ENCODE peak calls at places on chromosomes 6 and 20, in six cellular contexts. B, M, S, F, U and I are unnamed samples.

GRCh38 chr20:41818991-41819390 is 200.8 kb upstream of the CHD6 start:
- DNase-seq in B (no peak), M (no peak), S (no peak), F (no peak), U (no peak), I (no peak)

GRCh38 chr6:15335385-15335784 is 89.5 kb downstream of the JARID2 start:
- DNase-seq in B (no peak), M (no peak), S (no peak), F (no peak), U (no peak), I (no peak)

GRCh38 chr6:129032602-129033001 is 149.7 kb downstream of the LAMA2 start:
- DNase-seq in B (no peak), M (no peak), S (no peak), F (no peak), U (no peak), I (no peak)

GRCh38 chr20:35895476-35895875 is 58.8 kb downstream of the SCAND1 start:
- DNase-seq in B (no peak), M (no peak), S (no peak), F (no peak), U (no peak), I (no peak)

GRCh38 chr20:653110-653589 is at the start of gene SRXN1:
- DNase-seq in B (peak; percentile 94), M (peak; percentile 93), S (peak; percentile 81), F (peak; percentile 86), U (no peak), I (peak; percentile 93)

GRCh38 chr6:113560908-113561307 is 296.2 kb upstream of the MARCKS start:
- DNase-seq in B (peak; percentile 81), M (no peak), S (peak; percentile 32), F (peak; percentile 92), U (no peak), I (peak; percentile 78)

GRCh38 chr6:155183095-155183494 is 80.7 kb upstream of the CLDN20 start:
- DNase-seq in B (no peak), M (no peak), S (no peak), F (no peak), U (no peak), I (no peak)

GRCh38 chr6:136774228-136775041 is 17.8 kb downstream of the MAP3K5 start:
- DNase-seq in B (peak; percentile 43), M (no peak), S (no peak), F (peak; percentile 72), U (no peak), I (peak; percentile 77)

GRCh38 chr20:22963581-22963980 is 71.5 kb upstream of the SSTR4 start:
- DNase-seq in B (no peak), M (no peak), S (no peak), F (no peak), U (no peak), I (no peak)

GRCh38 chr20:46308258-46309157 is at the start of gene CDH22:
- DNase-seq in B (peak; percentile 25), M (peak; percentile 84), S (peak; percentile 22), F (peak; percentile 18), U (no peak), I (no peak)

GRCh38 chr6:42960243-42961019 is at the start of gene GNMT:
- DNase-seq in B (peak; percentile 74), M (peak; percentile 92), S (no peak), F (no peak), U (no peak), I (peak; percentile 64)

GRCh38 chr6:6772751-6773150 is 184.2 kb downstream of the LY86 start:
- DNase-seq in B (no peak), M (peak; percentile 44), S (no peak), F (no peak), U (no peak), I (no peak)

GRCh38 chr6:89406157-89406556 is 5.9 kb downstream of the RRAGD start:
- DNase-seq in B (no peak), M (peak; percentile 15), S (no peak), F (no peak), U (no peak), I (no peak)

GRCh38 chr6:14883921-14884320 is 361.9 kb upstream of the JARID2 start:
- DNase-seq in B (no peak), M (peak; percentile 67), S (no peak), F (peak; percentile 12), U (no peak), I (no peak)

GRCh38 chr6:153130515-153131036 is 506 bp downstream of the RGS17 start:
- DNase-seq in B (no peak), M (peak; percentile 32), S (no peak), F (no peak), U (no peak), I (peak; percentile 35)

GRCh38 chr6:25486580-25486979 is 165.4 kb upstream of the SCGN start:
- DNase-seq in B (no peak), M (no peak), S (no peak), F (no peak), U (no peak), I (no peak)

GRCh38 chr20:46605181-46605580 is 46.1 kb downstream of the SLC13A3 start:
- DNase-seq in B (no peak), M (no peak), S (no peak), F (no peak), U (no peak), I (no peak)

GRCh38 chr6:21279619-21280018 is 313.9 kb upstream of the SOX4 start:
- DNase-seq in B (no peak), M (no peak), S (no peak), F (no peak), U (no peak), I (no peak)

GRCh38 chr6:88166493-88166900 is 350 bp upstream of the CNR1 start:
- DNase-seq in B (no peak), M (no peak), S (no peak), F (no peak), U (no peak), I (no peak)
- TF ChIP-seq EZH2 in B (no peak), M (peak; percentile 40), S (no peak), F (no peak), U (no peak), I (peak; percentile 83)

DNA sequence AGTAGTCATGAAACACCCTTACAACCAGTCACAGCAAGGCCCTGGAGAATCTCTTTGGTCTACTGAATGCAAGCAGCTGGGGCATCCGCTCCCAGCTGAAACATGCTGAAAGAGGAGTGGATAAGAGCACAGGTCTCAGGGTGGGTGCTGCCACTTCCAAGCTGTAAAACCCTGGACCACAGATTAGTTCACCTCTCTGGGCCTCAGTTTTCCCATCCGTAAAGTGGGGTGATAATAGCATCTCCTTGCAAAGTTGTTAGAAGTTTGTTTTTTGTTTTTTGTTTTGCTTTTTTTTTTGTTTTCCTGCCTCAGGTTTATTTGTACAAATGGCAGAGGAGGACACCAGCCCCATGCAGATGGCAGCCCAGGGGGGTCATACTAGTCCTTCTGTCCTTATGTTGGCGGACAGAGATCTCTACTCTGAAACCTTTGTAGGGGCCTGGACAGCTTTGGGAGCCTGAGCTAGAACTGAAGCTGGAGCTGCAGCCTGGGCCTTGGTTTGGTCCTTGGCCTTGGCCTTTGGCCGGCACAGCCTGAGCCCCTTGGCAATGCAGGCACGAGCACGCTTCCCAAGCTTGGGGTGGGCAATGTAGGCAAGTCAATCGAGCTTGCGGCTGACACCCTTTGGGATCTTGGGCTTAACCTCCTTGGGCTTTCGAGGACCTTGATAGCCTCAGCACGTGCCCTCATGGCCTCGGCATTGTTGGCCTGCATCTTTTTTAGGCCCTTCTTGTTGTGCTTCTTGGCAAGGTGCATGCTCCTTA is 38.2 kb downstream of the MRPL14 start:
- DNase-seq in B (no peak), M (no peak), S (no peak), F (no peak), U (no peak), I (no peak)
- TF ChIP-seq EZH2 in B (no peak), M (no peak), S (no peak), F (no peak), U (no peak), I (no peak)

DNA sequence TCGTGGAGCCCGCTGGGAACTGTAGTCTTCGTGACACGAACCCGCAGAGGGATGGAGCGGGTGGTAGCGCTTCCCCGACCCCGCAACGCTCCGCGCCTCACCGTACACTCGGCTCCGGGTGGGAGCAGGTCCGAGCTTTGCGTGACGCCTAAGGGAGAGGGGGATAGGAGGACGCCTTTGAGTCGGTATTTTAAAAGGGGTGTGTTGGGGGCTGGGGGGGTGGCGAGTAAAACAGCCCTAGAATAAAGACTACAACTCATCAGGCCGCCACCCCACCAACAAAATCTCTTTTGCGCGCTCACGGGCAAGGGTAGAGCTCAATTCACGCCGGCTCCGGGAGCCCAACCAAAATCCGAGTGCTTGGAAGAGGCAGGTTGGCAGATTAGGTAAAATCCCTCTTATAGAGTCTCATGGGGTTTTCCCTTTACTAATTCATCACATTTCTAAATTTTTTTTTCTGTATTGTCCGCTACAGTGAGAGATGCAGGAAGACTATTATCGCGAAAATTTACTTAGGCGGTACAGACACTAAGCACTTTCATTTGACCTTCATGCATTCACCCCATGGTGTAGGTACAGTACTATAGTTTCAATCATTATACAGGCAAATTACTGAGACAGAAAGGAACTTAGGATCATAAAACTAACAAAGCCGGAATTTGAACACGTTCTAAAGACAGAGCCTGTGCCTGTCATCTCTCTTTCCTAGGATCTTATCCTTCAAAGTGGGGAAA is 706 bp upstream of the SNX14 start:
- DNase-seq in B (no peak), M (peak; percentile 43), S (no peak), F (no peak), U (no peak), I (peak; percentile 52)
- TF ChIP-seq EZH2 in B (no peak), M (no peak), S (no peak), F (no peak), U (no peak), I (no peak)

GRCh38 chr20:38724603-38725457 is 544 bp downstream of the SLC32A1 start:
- DNase-seq in B (no peak), M (peak; percentile 92), S (no peak), F (no peak), U (peak; percentile 73), I (no peak)

GRCh38 chr20:38725458-38725958 is 1.2 kb downstream of the SLC32A1 start:
- DNase-seq in B (no peak), M (no peak), S (no peak), F (no peak), U (no peak), I (no peak)

GRCh38 chr20:38723982-38724602 is at the start of gene SLC32A1:
- DNase-seq in B (no peak), M (peak; percentile 80), S (no peak), F (no peak), U (no peak), I (no peak)

GRCh38 chr20:38722708-38723068 is 1.6 kb upstream of the SLC32A1 start:
- DNase-seq in B (no peak), M (peak; percentile 65), S (no peak), F (no peak), U (no peak), I (no peak)

DNA sequence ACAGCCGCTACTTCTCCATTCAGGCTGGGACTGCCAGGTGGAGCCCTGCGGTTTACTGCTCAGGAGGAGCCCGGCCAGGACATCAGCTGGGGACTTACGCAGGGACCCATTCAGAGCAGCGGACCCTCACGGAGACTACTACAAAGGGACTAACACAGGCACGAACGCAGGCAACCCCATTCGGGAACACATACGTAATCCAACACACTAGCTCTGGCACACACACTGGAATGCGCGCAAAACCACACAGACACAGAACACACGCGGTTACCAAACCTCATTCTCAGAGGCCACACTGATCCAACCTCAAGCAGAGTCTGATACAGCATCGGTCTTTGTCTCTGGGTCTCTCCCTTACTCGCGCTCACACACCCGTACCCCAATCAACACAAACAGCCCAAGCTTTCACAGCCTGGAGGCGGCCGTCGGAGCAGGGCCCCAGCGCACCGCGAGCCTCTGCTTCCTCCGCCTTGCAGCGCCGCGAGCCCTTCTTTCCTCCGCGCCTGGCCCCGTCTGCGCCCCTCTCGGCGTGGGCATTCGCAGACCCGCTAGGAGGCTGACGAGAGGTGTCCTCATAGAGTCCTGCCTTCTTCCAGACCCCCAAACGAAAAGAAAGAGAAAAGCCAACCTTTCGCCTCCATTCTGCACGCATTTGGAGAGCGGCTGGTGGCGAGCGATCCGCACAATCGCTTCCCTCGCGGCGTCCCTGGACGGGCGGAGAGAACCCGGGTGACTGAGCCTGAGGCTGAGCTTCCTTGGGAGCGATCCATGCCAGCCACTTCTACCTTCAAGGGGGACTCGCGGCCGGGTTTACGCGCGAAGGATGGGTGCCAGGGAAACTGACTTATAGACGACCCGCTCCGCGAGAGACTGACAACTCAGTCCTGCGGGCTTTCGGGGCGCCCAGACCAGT is 961 bp upstream of the SLC32A1 start:
- DNase-seq in B (no peak), M (peak; percentile 61), S (no peak), F (peak; percentile 30), U (no peak), I (peak; percentile 41)
- TF ChIP-seq EZH2 in B (no peak), M (peak; percentile 98), S (no peak), F (no peak), U (peak; percentile 85), I (peak; percentile 71)